ENCODE peak calls at places on chromosome 14, in eight cellular contexts. One of them, this sample, is unnamed.

GRCh38 chr14:76694106-76694505 is 67.2 kb upstream of the VASH1 start:
- DNase-seq in suprapubic skin: no peak
- DNase-seq in endothelial cell of umbilical vein: no peak
- DNase-seq in HCT116: no peak
- DNase-seq in right lobe of liver: no peak
- DNase-seq in A549: no peak
- DNase-seq in vagina: no peak
- DNase-seq in gastrocnemius medialis: no peak
- DNase-seq in this sample: no peak

GRCh38 chr14:81464253-81465001 is 64.3 kb upstream of the STON2 start:
- DNase-seq in suprapubic skin: no peak
- DNase-seq in endothelial cell of umbilical vein: peak
- DNase-seq in HCT116: peak
- DNase-seq in right lobe of liver: no peak
- DNase-seq in A549: peak
- DNase-seq in vagina: no peak
- DNase-seq in gastrocnemius medialis: no peak
- DNase-seq in this sample: peak

GRCh38 chr14:93064411-93065271 is 51.1 kb downstream of the ITPK1 start:
- DNase-seq in suprapubic skin: no peak
- DNase-seq in endothelial cell of umbilical vein: no peak
- DNase-seq in HCT116: no peak
- DNase-seq in right lobe of liver: no peak
- DNase-seq in A549: no peak
- DNase-seq in vagina: no peak
- DNase-seq in gastrocnemius medialis: no peak
- DNase-seq in this sample: no peak

GRCh38 chr14:61003571-61003970 is 22.5 kb downstream of the SLC38A6 start:
- DNase-seq in suprapubic skin: no peak
- DNase-seq in endothelial cell of umbilical vein: no peak
- DNase-seq in HCT116: no peak
- DNase-seq in right lobe of liver: no peak
- DNase-seq in A549: no peak
- DNase-seq in vagina: no peak
- DNase-seq in gastrocnemius medialis: no peak
- DNase-seq in this sample: no peak

GRCh38 chr14:30656190-30656632 is 34.1 kb downstream of the SCFD1 start:
- DNase-seq in suprapubic skin: no peak
- DNase-seq in endothelial cell of umbilical vein: peak
- DNase-seq in HCT116: peak
- DNase-seq in right lobe of liver: no peak
- DNase-seq in A549: peak
- DNase-seq in vagina: no peak
- DNase-seq in gastrocnemius medialis: no peak
- DNase-seq in this sample: peak

GRCh38 chr14:92589213-92589852 is 75.8 kb downstream of the RIN3 start:
- DNase-seq in suprapubic skin: no peak
- DNase-seq in endothelial cell of umbilical vein: no peak
- DNase-seq in HCT116: no peak
- DNase-seq in right lobe of liver: no peak
- DNase-seq in A549: no peak
- DNase-seq in vagina: no peak
- DNase-seq in gastrocnemius medialis: no peak
- DNase-seq in this sample: peak

GRCh38 chr14:68309121-68309520 is 483.7 kb downstream of the ZFP36L1 start:
- DNase-seq in suprapubic skin: no peak
- DNase-seq in endothelial cell of umbilical vein: no peak
- DNase-seq in HCT116: no peak
- DNase-seq in right lobe of liver: no peak
- DNase-seq in A549: no peak
- DNase-seq in vagina: no peak
- DNase-seq in gastrocnemius medialis: no peak
- DNase-seq in this sample: no peak

GRCh38 chr14:104563191-104563741 is 16.3 kb upstream of the C14orf180 start:
- DNase-seq in suprapubic skin: no peak
- DNase-seq in endothelial cell of umbilical vein: no peak
- DNase-seq in HCT116: no peak
- DNase-seq in right lobe of liver: no peak
- DNase-seq in A549: no peak
- DNase-seq in vagina: no peak
- DNase-seq in gastrocnemius medialis: no peak
- DNase-seq in this sample: no peak

GRCh38 chr14:93079321-93079720 is 36.4 kb downstream of the ITPK1 start:
- DNase-seq in suprapubic skin: no peak
- DNase-seq in endothelial cell of umbilical vein: no peak
- DNase-seq in HCT116: no peak
- DNase-seq in right lobe of liver: no peak
- DNase-seq in A549: no peak
- DNase-seq in vagina: no peak
- DNase-seq in gastrocnemius medialis: no peak
- DNase-seq in this sample: no peak

GRCh38 chr14:28773917-28774691 is 7.5 kb downstream of the FOXG1 start:
- DNase-seq in suprapubic skin: no peak
- DNase-seq in endothelial cell of umbilical vein: no peak
- DNase-seq in HCT116: no peak
- DNase-seq in right lobe of liver: no peak
- DNase-seq in A549: no peak
- DNase-seq in vagina: no peak
- DNase-seq in gastrocnemius medialis: no peak
- DNase-seq in this sample: peak

GRCh38 chr14:73717998-73718741 is 4.0 kb upstream of the PNMA1 start:
- DNase-seq in suprapubic skin: no peak
- DNase-seq in endothelial cell of umbilical vein: no peak
- DNase-seq in HCT116: no peak
- DNase-seq in right lobe of liver: no peak
- DNase-seq in A549: no peak
- DNase-seq in vagina: no peak
- DNase-seq in gastrocnemius medialis: no peak
- DNase-seq in this sample: no peak
- TF ChIP-seq POLR2A in suprapubic skin: no peak
- TF ChIP-seq POLR2A in endothelial cell of umbilical vein: no peak
- TF ChIP-seq POLR2A in HCT116: no peak
- TF ChIP-seq POLR2A in right lobe of liver: no peak
- TF ChIP-seq POLR2A in A549: no peak
- TF ChIP-seq POLR2A in vagina: no peak
- TF ChIP-seq POLR2A in gastrocnemius medialis: no peak
- TF ChIP-seq POLR2A in this sample: no peak

GRCh38 chr14:103124501-103125001 is 1.3 kb downstream of the TNFAIP2 start:
- DNase-seq in suprapubic skin: no peak
- DNase-seq in endothelial cell of umbilical vein: no peak
- DNase-seq in HCT116: no peak
- DNase-seq in right lobe of liver: peak
- DNase-seq in A549: no peak
- DNase-seq in vagina: no peak
- DNase-seq in gastrocnemius medialis: no peak
- DNase-seq in this sample: no peak

GRCh38 chr14:103123634-103124500 is 606 bp downstream of the TNFAIP2 start:
- DNase-seq in suprapubic skin: no peak
- DNase-seq in endothelial cell of umbilical vein: peak
- DNase-seq in HCT116: no peak
- DNase-seq in right lobe of liver: peak
- DNase-seq in A549: no peak
- DNase-seq in vagina: no peak
- DNase-seq in gastrocnemius medialis: no peak
- DNase-seq in this sample: no peak

GRCh38 chr14:103122578-103123127 is 608 bp upstream of the TNFAIP2 start:
- DNase-seq in suprapubic skin: no peak
- DNase-seq in endothelial cell of umbilical vein: peak
- DNase-seq in HCT116: no peak
- DNase-seq in right lobe of liver: peak
- DNase-seq in A549: no peak
- DNase-seq in vagina: no peak
- DNase-seq in gastrocnemius medialis: no peak
- DNase-seq in this sample: no peak

GRCh38 chr14:103121846-103122577 is 1.2 kb upstream of the TNFAIP2 start:
- DNase-seq in suprapubic skin: peak
- DNase-seq in endothelial cell of umbilical vein: peak
- DNase-seq in HCT116: no peak
- DNase-seq in right lobe of liver: peak
- DNase-seq in A549: peak
- DNase-seq in vagina: no peak
- DNase-seq in gastrocnemius medialis: no peak
- DNase-seq in this sample: no peak

DNA sequence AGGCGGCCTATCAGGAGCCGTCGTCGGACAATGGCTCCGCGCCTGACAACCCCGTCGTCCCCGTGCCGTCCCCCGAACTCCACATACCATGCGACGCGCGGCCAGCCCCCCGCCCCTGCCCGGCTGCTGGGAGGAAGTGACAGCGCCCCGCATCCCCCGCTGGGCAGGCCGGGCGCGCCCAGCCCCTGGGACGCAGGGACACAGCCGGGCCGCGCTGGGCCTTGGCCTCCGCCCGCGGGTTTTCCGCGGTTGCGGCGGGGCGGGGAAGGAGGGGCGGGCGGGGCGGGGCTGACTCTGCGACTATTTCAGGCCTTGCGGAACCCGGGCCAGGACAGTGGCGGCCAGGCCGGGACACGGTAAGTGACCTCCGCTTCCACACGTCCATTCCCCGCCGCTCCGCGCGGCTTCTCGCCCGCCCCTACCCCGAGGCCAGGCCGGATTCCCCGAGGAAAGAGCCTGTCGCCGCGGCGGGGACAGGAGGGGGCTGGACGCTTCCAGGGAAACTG is at the start of gene TNFAIP2:
- DNase-seq in suprapubic skin: no peak
- DNase-seq in endothelial cell of umbilical vein: no peak
- DNase-seq in HCT116: no peak
- DNase-seq in right lobe of liver: peak
- DNase-seq in A549: no peak
- DNase-seq in vagina: no peak
- DNase-seq in gastrocnemius medialis: no peak
- DNase-seq in this sample: no peak
- TF ChIP-seq POLR2A in suprapubic skin: peak
- TF ChIP-seq POLR2A in endothelial cell of umbilical vein: peak
- TF ChIP-seq POLR2A in HCT116: no peak
- TF ChIP-seq POLR2A in right lobe of liver: peak
- TF ChIP-seq POLR2A in A549: peak
- TF ChIP-seq POLR2A in vagina: peak
- TF ChIP-seq POLR2A in gastrocnemius medialis: peak
- TF ChIP-seq POLR2A in this sample: no peak

DNA sequence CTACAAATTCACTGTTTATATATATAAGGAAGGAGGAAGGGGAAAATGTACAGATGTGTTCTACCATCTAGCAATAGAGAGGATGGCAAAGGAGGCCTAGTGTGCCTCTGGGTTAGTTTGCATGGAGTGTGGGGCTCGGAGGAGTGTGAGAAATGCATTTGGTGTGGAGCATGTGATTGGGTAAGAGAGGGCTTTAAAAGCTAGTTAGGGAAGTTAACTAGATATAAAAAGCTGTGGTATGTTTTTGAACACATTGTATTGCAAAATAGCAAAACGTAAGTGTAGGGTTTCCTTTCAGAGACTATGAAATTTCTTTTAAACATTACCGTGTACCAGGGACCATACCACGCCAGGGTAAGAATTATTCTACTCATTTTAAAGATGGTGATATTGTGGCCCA is 53.3 kb upstream of the STXBP6 start:
- DNase-seq in suprapubic skin: no peak
- DNase-seq in endothelial cell of umbilical vein: no peak
- DNase-seq in HCT116: no peak
- DNase-seq in right lobe of liver: no peak
- DNase-seq in A549: no peak
- DNase-seq in vagina: no peak
- DNase-seq in gastrocnemius medialis: no peak
- DNase-seq in this sample: no peak
- TF ChIP-seq POLR2A in suprapubic skin: no peak
- TF ChIP-seq POLR2A in endothelial cell of umbilical vein: no peak
- TF ChIP-seq POLR2A in HCT116: no peak
- TF ChIP-seq POLR2A in right lobe of liver: no peak
- TF ChIP-seq POLR2A in A549: no peak
- TF ChIP-seq POLR2A in vagina: no peak
- TF ChIP-seq POLR2A in gastrocnemius medialis: no peak
- TF ChIP-seq POLR2A in this sample: no peak

GRCh38 chr14:73785834-73786631 is 65.6 kb upstream of the PTGR2 start:
- DNase-seq in suprapubic skin: peak
- DNase-seq in endothelial cell of umbilical vein: peak
- DNase-seq in HCT116: peak
- DNase-seq in right lobe of liver: peak
- DNase-seq in A549: peak
- DNase-seq in vagina: no peak
- DNase-seq in gastrocnemius medialis: peak
- DNase-seq in this sample: peak
- TF ChIP-seq POLR2A in suprapubic skin: peak
- TF ChIP-seq POLR2A in endothelial cell of umbilical vein: no peak
- TF ChIP-seq POLR2A in HCT116: no peak
- TF ChIP-seq POLR2A in right lobe of liver: peak
- TF ChIP-seq POLR2A in A549: peak
- TF ChIP-seq POLR2A in vagina: peak
- TF ChIP-seq POLR2A in gastrocnemius medialis: peak
- TF ChIP-seq POLR2A in this sample: peak

GRCh38 chr14:50000215-50001145 is 107.6 kb downstream of the ARF6 start:
- DNase-seq in suprapubic skin: peak
- DNase-seq in endothelial cell of umbilical vein: peak
- DNase-seq in HCT116: peak
- DNase-seq in right lobe of liver: peak
- DNase-seq in A549: no peak
- DNase-seq in vagina: no peak
- DNase-seq in gastrocnemius medialis: peak
- DNase-seq in this sample: peak
- TF ChIP-seq POLR2A in suprapubic skin: peak
- TF ChIP-seq POLR2A in endothelial cell of umbilical vein: no peak
- TF ChIP-seq POLR2A in HCT116: peak
- TF ChIP-seq POLR2A in right lobe of liver: peak
- TF ChIP-seq POLR2A in A549: peak
- TF ChIP-seq POLR2A in vagina: no peak
- TF ChIP-seq POLR2A in gastrocnemius medialis: peak
- TF ChIP-seq POLR2A in this sample: peak

GRCh38 chr14:54881761-54882401 is 20.7 kb downstream of the GCH1 start:
- DNase-seq in suprapubic skin: no peak
- DNase-seq in endothelial cell of umbilical vein: peak
- DNase-seq in HCT116: no peak
- DNase-seq in right lobe of liver: no peak
- DNase-seq in A549: no peak
- DNase-seq in vagina: no peak
- DNase-seq in gastrocnemius medialis: no peak
- DNase-seq in this sample: no peak
- TF ChIP-seq POLR2A in suprapubic skin: no peak
- TF ChIP-seq POLR2A in endothelial cell of umbilical vein: no peak
- TF ChIP-seq POLR2A in HCT116: no peak
- TF ChIP-seq POLR2A in right lobe of liver: no peak
- TF ChIP-seq POLR2A in A549: no peak
- TF ChIP-seq POLR2A in vagina: no peak
- TF ChIP-seq POLR2A in gastrocnemius medialis: no peak
- TF ChIP-seq POLR2A in this sample: no peak

GRCh38 chr14:88551094-88551870 is 3.5 kb downstream of the PTPN21 start:
- DNase-seq in suprapubic skin: peak
- DNase-seq in endothelial cell of umbilical vein: peak
- DNase-seq in HCT116: peak
- DNase-seq in right lobe of liver: peak
- DNase-seq in A549: peak
- DNase-seq in vagina: no peak
- DNase-seq in gastrocnemius medialis: peak
- DNase-seq in this sample: peak
- TF ChIP-seq POLR2A in suprapubic skin: no peak
- TF ChIP-seq POLR2A in endothelial cell of umbilical vein: peak
- TF ChIP-seq POLR2A in HCT116: no peak
- TF ChIP-seq POLR2A in right lobe of liver: peak
- TF ChIP-seq POLR2A in A549: no peak
- TF ChIP-seq POLR2A in vagina: peak
- TF ChIP-seq POLR2A in gastrocnemius medialis: peak
- TF ChIP-seq POLR2A in this sample: no peak

GRCh38 chr14:100285021-100285912 is 21.0 kb downstream of the SLC25A29 start:
- DNase-seq in suprapubic skin: no peak
- DNase-seq in endothelial cell of umbilical vein: peak
- DNase-seq in HCT116: no peak
- DNase-seq in right lobe of liver: peak
- DNase-seq in A549: peak
- DNase-seq in vagina: no peak
- DNase-seq in gastrocnemius medialis: no peak
- DNase-seq in this sample: peak
- TF ChIP-seq POLR2A in suprapubic skin: peak
- TF ChIP-seq POLR2A in endothelial cell of umbilical vein: peak
- TF ChIP-seq POLR2A in HCT116: peak
- TF ChIP-seq POLR2A in right lobe of liver: peak
- TF ChIP-seq POLR2A in A549: peak
- TF ChIP-seq POLR2A in vagina: no peak
- TF ChIP-seq POLR2A in gastrocnemius medialis: no peak
- TF ChIP-seq POLR2A in this sample: peak